ENCODE peak calls at places on chromosomes 4 and X, in eight cellular contexts. T is GM13976; O is natural killer cell treated with Interleukin-12 subunit alpha and Interleukin-12 subunit beta and Interleukin-15 and Interleukin-18, amount 100 ng/mL, for 72 hours; G is H54; H is choroid plexus epithelial cell; N is NCI-H1105; Q is glutamatergic neuron; Y is endothelial cell of umbilical vein. V is an unnamed sample.

GRCh38 chr4:4613126-4613465 is 71.2 kb upstream of the STX18 start:
- DNase-seq in G (no peak), Y (no peak), H (no peak), O (no peak), T (no peak), N (no peak), Q (no peak), V (no peak)

GRCh38 chr4:108683479-108683878 is 33.1 kb downstream of the OSTC start:
- DNase-seq in Y (peak; percentile 51), H (peak; percentile 74), T (peak; percentile 22), G (no peak), N (no peak), Q (no peak), O (no peak), V (peak; percentile 64)

GRCh38 chr4:128727658-128728057 is 81.8 kb upstream of the JADE1 start:
- DNase-seq in Q (no peak), H (no peak), N (no peak), O (no peak), Y (no peak), G (no peak), T (no peak), V (no peak)

GRCh38 chr4:18858229-18858922 is 836.8 kb upstream of the LCORL start:
- DNase-seq in G (no peak), Y (no peak), N (no peak), O (no peak), T (no peak), H (no peak), Q (no peak), V (no peak)

GRCh38 chr4:183241771-183242170 is 78.3 kb downstream of the CLDN22 start:
- DNase-seq in Y (peak; percentile 23), H (no peak), Q (no peak), N (no peak), O (no peak), T (no peak), G (no peak), V (no peak)

GRCh38 chr4:46258436-46258835 is 131.5 kb downstream of the GABRA2 start:
- DNase-seq in Q (no peak), T (no peak), G (no peak), O (no peak), Y (no peak), N (peak; percentile 0), H (no peak), V (no peak)

GRCh38 chr4:16262188-16262587 is 35.9 kb upstream of the TAPT1 start:
- DNase-seq in Q (no peak), T (no peak), O (no peak), N (no peak), G (no peak), H (no peak), Y (no peak), V (no peak)

GRCh38 chrX:121000589-121000988 is 15.0 kb upstream of the CT47A1 start:
- DNase-seq in O (no peak), N (no peak), G (peak; percentile 3), Y (peak; percentile 1), T (peak; percentile 17), H (peak; percentile 41), Q (no peak), V (peak; percentile 24)

GRCh38 chrX:1239681-1240142 is 27.3 kb upstream of the CRLF2 start:
- DNase-seq in G (no peak), N (no peak), T (peak; percentile 82), Q (no peak), O (no peak), Y (no peak), H (no peak), V (no peak)

GRCh38 chr4:142379277-142380051 is 466.6 kb downstream of the INPP4B start:
- DNase-seq in G (peak; percentile 6), H (peak; percentile 86), Q (no peak), N (no peak), O (no peak), T (no peak), Y (peak; percentile 26), V (peak; percentile 81)

GRCh38 chr4:8297691-8298485 is 28.3 kb downstream of the HTRA3 start:
- DNase-seq in T (no peak), Y (no peak), H (no peak), N (no peak), Q (peak; percentile 10), G (no peak), O (peak; percentile 53), V (no peak)

GRCh38 chr4:169724251-169724650 is 33.5 kb downstream of the HPF1 start:
- DNase-seq in N (no peak), Q (no peak), Y (no peak), G (no peak), O (no peak), H (peak; percentile 38), T (no peak), V (peak; percentile 49)

GRCh38 chr4:154551872-154552686 is 1.9 kb upstream of the PLRG1 start:
- DNase-seq in Q (peak; percentile 77), N (peak; percentile 20), T (peak; percentile 56), Y (peak; percentile 84), O (peak; percentile 67), H (peak; percentile 95), G (no peak), V (peak; percentile 89)

V was measured in iris pigment epithelial cell.